ENCODE peak calls at places on chromosome 10, in four cellular contexts. Z is GM20000, P is uterus, U is A549. B is an unnamed sample.
A peak's percentile ranks its signal among the peaks of the same experiment; 100 is the strongest.

GRCh38 chr10:123119081-123119480 is 16.7 kb upstream of the HMX3 start:
- DNase-seq in Z (no peak), P (no peak), U (no peak), B (no peak)

GRCh38 chr10:127851661-127852205 is 41.0 kb downstream of the CLRN3 start:
- DNase-seq in Z (no peak), P (no peak), U (no peak), B (no peak)

GRCh38 chr10:118496525-118496924 is 98.9 kb downstream of the PRLHR start:
- DNase-seq in Z (no peak), P (no peak), U (no peak), B (no peak)

GRCh38 chr10:124596914-124597676 is 135.5 kb downstream of the LHPP start:
- DNase-seq in Z (no peak), P (no peak), U (no peak), B (no peak)

GRCh38 chr10:104434601-104435000 is 81.0 kb downstream of the CFAP58 start:
- DNase-seq in Z (no peak), P (no peak), U (no peak), B (no peak)

GRCh38 chr10:77496941-77497420 is 140.6 kb downstream of the KCNMA1 start:
- DNase-seq in Z (no peak), P (no peak), U (no peak), B (no peak)

GRCh38 chr10:58107506-58107905 is 160.2 kb downstream of the IPMK start:
- DNase-seq in Z (no peak), P (no peak), U (no peak), B (no peak)

GRCh38 chr10:63700209-63700934 is 179.2 kb downstream of the REEP3 start:
- DNase-seq in Z (no peak), P (peak; percentile 72), U (peak; percentile 54), B (no peak)

GRCh38 chr10:44954962-44955361 is 4.6 kb upstream of the RASSF4 start:
- DNase-seq in Z (no peak), P (no peak), U (no peak), B (no peak)

GRCh38 chr10:24723386-24723787 is 300 bp downstream of the ARHGAP21 start:
- DNase-seq in Z (no peak), P (no peak), U (peak; percentile 21), B (peak; percentile 47)

GRCh38 chr10:44382981-44383748 is 1.7 kb downstream of the CXCL12 start:
- DNase-seq in Z (no peak), P (peak; percentile 15), U (no peak), B (no peak)

GRCh38 chr10:123857616-123858015 is 34.0 kb downstream of the CPXM2 start:
- DNase-seq in Z (no peak), P (no peak), U (no peak), B (no peak)

GRCh38 chr10:49737474-49738201 is 24.5 kb downstream of the OGDHL start:
- DNase-seq in Z (no peak), P (no peak), U (no peak), B (no peak)

GRCh38 chr10:113169111-113169510 is 219.1 kb downstream of the TCF7L2 start:
- DNase-seq in Z (no peak), P (no peak), U (no peak), B (no peak)

GRCh38 chr10:6336013-6336412 is 133.3 kb downstream of the PFKFB3 start:
- DNase-seq in Z (no peak), P (no peak), U (no peak), B (no peak)

GRCh38 chr10:103110407-103110806 is 82.7 kb downstream of the NT5C2 start:
- DNase-seq in Z (no peak), P (no peak), U (no peak), B (no peak)

GRCh38 chr10:35214607-35215020 is 88.0 kb downstream of the CREM start:
- DNase-seq in Z (no peak), P (no peak), U (no peak), B (no peak)

GRCh38 chr10:34824870-34825269 is 9.8 kb upstream of the PARD3 start:
- DNase-seq in Z (no peak), P (no peak), U (no peak), B (no peak)

GRCh38 chr10:77339156-77339555 is 298.5 kb downstream of the KCNMA1 start:
- DNase-seq in Z (no peak), P (no peak), U (no peak), B (no peak)

GRCh38 chr10:98673156-98673765 is 226.5 kb upstream of the HPS1 start:
- DNase-seq in Z (no peak), P (no peak), U (no peak), B (no peak)

GRCh38 chr10:613217-613616 is 76.3 kb downstream of the DIP2C start:
- DNase-seq in Z (no peak), P (no peak), U (no peak), B (no peak)

GRCh38 chr10:99339077-99339476 is 9.9 kb downstream of the CNNM1 start:
- DNase-seq in Z (no peak), P (no peak), U (peak; percentile 62), B (no peak)

GRCh38 chr10:99612167-99612831 is 7.9 kb downstream of the SLC25A28 start:
- DNase-seq in Z (peak; percentile 70), P (peak; percentile 26), U (peak; percentile 77), B (peak; percentile 19)

GRCh38 chr10:132336064-132336746 is 4.2 kb downstream of the LRRC27 start:
- DNase-seq in Z (no peak), P (no peak), U (no peak), B (no peak)

GRCh38 chr10:86693289-86693688 is 25.0 kb downstream of the LDB3 start:
- DNase-seq in Z (no peak), P (no peak), U (no peak), B (no peak)

GRCh38 chr10:59753267-59753666 is at the start of gene MRLN:
- DNase-seq in Z (no peak), P (no peak), U (no peak), B (no peak)

GRCh38 chr10:12419279-12419847 is 70.0 kb downstream of the CAMK1D start:
- DNase-seq in Z (no peak), P (peak; percentile 82), U (no peak), B (no peak)

GRCh38 chr10:102511562-102512274 is 7.9 kb downstream of the SUFU start:
- DNase-seq in Z (peak; percentile 61), P (no peak), U (no peak), B (no peak)

GRCh38 chr10:118314882-118315281 is 27.2 kb downstream of the FAM204A start:
- DNase-seq in Z (no peak), P (no peak), U (no peak), B (no peak)

GRCh38 chr10:62095341-62096071 is 173.1 kb downstream of the RTKN2 start:
- DNase-seq in Z (no peak), P (no peak), U (no peak), B (no peak)

GRCh38 chr10:50614444-50615137 is 9.2 kb downstream of the SGMS1 start:
- DNase-seq in Z (no peak), P (no peak), U (peak; percentile 46), B (no peak)

GRCh38 chr10:127935115-127935561 is 28.2 kb downstream of the PTPRE start:
- DNase-seq in Z (no peak), P (no peak), U (no peak), B (no peak)

GRCh38 chr10:84811078-84811477 is 482.7 kb downstream of the CCSER2 start:
- DNase-seq in Z (no peak), P (no peak), U (no peak), B (no peak)

GRCh38 chr10:66834802-66835201 is 91.0 kb upstream of the LRRTM3 start:
- DNase-seq in Z (no peak), P (no peak), U (no peak), B (no peak)

GRCh38 chr10:74814792-74815191 is 11.6 kb upstream of the KAT6B start:
- DNase-seq in Z (no peak), P (no peak), U (no peak), B (no peak)

GRCh38 chr10:31709028-31709427 is 219.6 kb downstream of the ARHGAP12 start:
- DNase-seq in Z (no peak), P (no peak), U (no peak), B (no peak)
- TF ChIP-seq CTCF in Z (no peak), P (no peak), U (no peak), B (no peak)

DNA sequence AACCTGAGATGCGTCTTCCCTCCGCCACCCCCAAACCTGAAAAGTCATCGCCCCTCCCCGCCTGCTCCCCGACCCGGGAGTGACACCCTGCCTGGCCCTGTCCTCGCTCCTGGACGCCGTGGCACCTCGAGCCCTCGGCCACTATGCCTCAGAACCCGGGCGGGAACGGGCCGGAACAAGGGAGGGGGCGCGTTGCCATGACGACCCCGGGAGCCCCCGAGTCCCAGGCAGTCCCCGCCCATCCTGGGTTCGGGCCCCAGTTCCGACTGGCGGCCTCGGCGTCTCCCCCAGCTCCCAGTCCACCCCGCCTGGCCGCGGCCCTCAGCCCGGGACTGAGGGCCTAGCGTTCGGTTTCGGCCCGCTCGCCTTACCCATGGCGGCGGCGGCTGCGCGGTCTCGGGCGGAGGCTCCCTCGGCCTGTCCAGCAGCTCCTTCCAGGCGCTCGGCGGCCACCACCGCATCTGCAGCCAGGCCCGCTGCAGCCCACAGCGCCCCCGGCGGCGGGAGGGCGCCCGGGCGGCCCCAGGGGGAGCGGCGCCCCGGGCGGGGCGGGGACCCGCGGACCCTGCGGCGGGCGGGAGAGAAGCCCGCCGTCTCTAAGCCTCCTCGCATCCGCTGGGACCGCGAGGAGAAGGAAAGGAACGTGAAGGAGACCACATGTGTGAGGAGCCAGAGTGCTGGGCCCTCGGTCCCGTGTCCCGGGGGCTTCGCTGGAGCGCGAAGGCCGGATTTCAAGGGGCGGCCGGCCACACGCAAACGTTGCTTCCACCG is at the start of gene RUFY2:
- DNase-seq in Z (peak; percentile 96), P (peak; percentile 77), U (peak; percentile 59), B (peak; percentile 82)
- TF ChIP-seq CTCF in Z (peak; percentile 94), P (peak; percentile 90), U (peak; percentile 94), B (peak; percentile 89)

GRCh38 chr10:79130255-79130654 is 61.5 kb downstream of the ZMIZ1 start:
- DNase-seq in Z (no peak), P (no peak), U (no peak), B (no peak)
- TF ChIP-seq CTCF in Z (no peak), P (no peak), U (no peak), B (no peak)

DNA sequence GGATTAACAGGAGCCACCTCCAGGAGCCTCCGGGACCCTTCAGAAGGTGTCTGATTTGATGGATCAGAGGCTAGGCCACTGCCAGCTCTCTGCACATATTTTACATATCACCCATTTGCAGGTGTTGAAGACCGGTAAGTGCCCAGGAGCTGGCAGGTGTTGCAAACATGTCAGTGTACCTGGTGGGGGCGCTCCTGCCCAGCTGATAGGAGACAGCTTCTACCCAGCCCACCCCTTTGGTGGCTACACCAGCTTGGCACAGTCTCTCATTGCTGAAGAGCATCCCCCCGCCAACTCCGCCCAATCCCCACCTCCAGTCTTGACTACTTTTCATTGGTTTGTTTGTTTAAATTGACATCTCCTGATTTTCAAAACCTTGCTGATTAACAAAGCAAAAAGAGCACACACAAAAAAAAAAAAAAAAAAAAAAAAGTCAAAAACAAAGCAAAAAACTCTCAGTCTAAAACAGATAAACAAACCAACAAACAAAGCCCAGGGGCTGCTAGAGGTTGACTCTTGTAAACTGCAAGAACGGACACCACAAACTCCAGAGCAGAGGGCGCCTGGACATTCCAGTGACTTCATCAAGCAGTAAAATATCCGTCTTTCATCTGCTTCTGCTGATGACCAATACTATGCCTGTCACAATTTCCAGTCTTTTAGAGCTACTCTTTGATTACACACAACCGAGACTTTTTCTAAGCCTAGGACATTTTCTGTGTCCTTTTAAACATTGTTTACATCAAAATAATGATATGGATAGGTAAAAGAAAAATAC is 275.3 kb downstream of the NRG3 start:
- DNase-seq in Z (peak; percentile 5), P (no peak), U (no peak), B (peak; percentile 32)
- TF ChIP-seq CTCF in Z (no peak), P (no peak), U (no peak), B (peak; percentile 63)

GRCh38 chr10:20768849-20769248 is 128.3 kb downstream of the NEBL start:
- DNase-seq in Z (no peak), P (no peak), U (no peak), B (no peak)
- TF ChIP-seq CTCF in Z (no peak), P (peak; percentile 36), U (no peak), B (peak; percentile 55)

GRCh38 chr10:129094233-129094632 is 372.8 kb upstream of the MGMT start:
- DNase-seq in Z (no peak), P (no peak), U (no peak), B (no peak)
- TF ChIP-seq CTCF in Z (no peak), P (no peak), U (no peak), B (no peak)

B was measured in progenitor cell of endocrine pancreas.